ENCODE peak calls at places on chromosome 16, in nine cellular contexts. F is thoracic aorta; B is CD8-positive, alpha-beta T cell; P is cardiac fibroblast; C is stomach; E is heart right ventricle; V is cardiac muscle cell; Z is A549; D is fibroblast of pulmonary artery. A is an unnamed sample.

GRCh38 chr16:81551141-81551808 is 106.7 kb downstream of the CMIP start:
- DNase-seq in F (no peak), P (peak), D (peak), B (no peak), V (peak), C (no peak), Z (no peak), E (no peak), A (peak)

GRCh38 chr16:1413684-1414531 is 596 bp downstream of the UNKL start:
- DNase-seq in D (peak), E (peak), F (no peak), P (peak), C (peak), B (peak), Z (peak), V (peak), A (peak)

GRCh38 chr16:3963203-3963602 is 82.7 kb upstream of the CREBBP start:
- DNase-seq in C (no peak), E (no peak), P (no peak), V (peak), F (no peak), Z (no peak), B (peak), D (no peak), A (peak)

GRCh38 chr16:48498761-48499600 is 111.0 kb downstream of the N4BP1 start:
- DNase-seq in Z (peak), C (no peak), B (no peak), F (no peak), E (no peak), P (peak), D (peak), V (peak), A (peak)

GRCh38 chr16:75527825-75528299 is 8.0 kb downstream of the CHST5 start:
- DNase-seq in P (no peak), Z (no peak), D (no peak), C (peak), B (no peak), F (no peak), V (no peak), E (no peak), A (no peak)

GRCh38 chr16:89017956-89018604 is 41.1 kb upstream of the CBFA2T3 start:
- DNase-seq in P (no peak), C (no peak), E (no peak), F (no peak), Z (no peak), D (no peak), B (no peak), V (no peak), A (peak)

GRCh38 chr16:31427441-31428276 is 501 bp downstream of the COX6A2 start:
- DNase-seq in B (peak), C (peak), D (peak), P (peak), Z (no peak), E (peak), V (peak), F (no peak), A (peak)

GRCh38 chr16:30885196-30885595 is 8.7 kb downstream of the BCL7C start:
- DNase-seq in D (no peak), V (no peak), C (no peak), P (no peak), Z (no peak), E (no peak), B (no peak), F (no peak), A (no peak)

GRCh38 chr16:30533146-30533522 is 1.5 kb downstream of the ZNF747 start:
- DNase-seq in P (no peak), B (no peak), C (peak), Z (no peak), E (no peak), V (no peak), F (no peak), D (no peak), A (no peak)

GRCh38 chr16:10622036-10622921 is 41.9 kb upstream of the EMP2 start:
- DNase-seq in B (no peak), P (no peak), C (no peak), Z (no peak), D (no peak), V (no peak), E (peak), F (no peak), A (no peak)

GRCh38 chr16:59635674-59636073 is 901.6 kb upstream of the GOT2 start:
- DNase-seq in V (peak), F (no peak), P (peak), D (peak), C (no peak), B (no peak), Z (no peak), E (no peak), A (peak)

GRCh38 chr16:56382901-56383355 is 42.4 kb downstream of the AMFR start:
- DNase-seq in P (no peak), V (peak), F (no peak), D (peak), Z (peak), E (no peak), B (no peak), C (no peak), A (no peak)

GRCh38 chr16:69186642-69187386 is at the start of gene SNTB2:
- DNase-seq in Z (peak), F (peak), P (peak), E (peak), B (peak), V (peak), C (peak), D (peak), A (peak)

GRCh38 chr16:11302977-11303376 is 21.8 kb upstream of the PRM1 start:
- DNase-seq in V (no peak), Z (no peak), F (no peak), P (no peak), D (no peak), B (no peak), E (no peak), C (peak), A (no peak)

GRCh38 chr16:66444049-66444481 is 17.0 kb downstream of the BEAN1 start:
- DNase-seq in F (no peak), D (no peak), V (no peak), P (no peak), E (no peak), B (no peak), Z (peak), C (no peak), A (no peak)

GRCh38 chr16:81313731-81314602 is 795 bp upstream of the GAN start:
- DNase-seq in E (no peak), C (no peak), B (no peak), P (no peak), Z (no peak), D (peak), V (no peak), F (no peak), A (no peak)

GRCh38 chr16:47916266-47916665 is 239.5 kb downstream of the ABCC12 start:
- DNase-seq in B (no peak), V (no peak), P (peak), C (no peak), D (peak), E (no peak), Z (no peak), F (no peak), A (no peak)

GRCh38 chr16:67235816-67236547 is 9.1 kb downstream of the TMEM208 start:
- DNase-seq in B (no peak), Z (no peak), C (no peak), F (no peak), D (no peak), P (no peak), V (no peak), E (no peak), A (no peak)

GRCh38 chr16:53922067-53922804 is 218.3 kb downstream of the FTO start:
- DNase-seq in B (no peak), V (no peak), Z (no peak), C (no peak), F (no peak), P (peak), E (no peak), D (no peak), A (no peak)

GRCh38 chr16:67237396-67238277 is 9.6 kb downstream of the FHOD1 start:
- DNase-seq in B (no peak), F (no peak), Z (no peak), D (no peak), V (no peak), P (no peak), C (no peak), E (no peak), A (no peak)

GRCh38 chr16:10661737-10662136 is 33.0 kb downstream of the TEKT5 start:
- DNase-seq in Z (no peak), P (no peak), B (no peak), F (no peak), E (no peak), V (no peak), C (no peak), D (no peak), A (no peak)

GRCh38 chr16:56532714-56533113 is 12.9 kb upstream of the BBS2 start:
- DNase-seq in F (no peak), E (no peak), D (no peak), V (no peak), C (no peak), P (no peak), B (no peak), Z (no peak), A (no peak)

GRCh38 chr16:86984975-86985655 is 332.1 kb downstream of the C16orf95 start:
- DNase-seq in F (no peak), E (peak), C (no peak), Z (no peak), V (no peak), B (no peak), P (no peak), D (no peak), A (peak)

GRCh38 chr16:16099320-16099719 is 124.0 kb downstream of the ABCC6 start:
- DNase-seq in C (no peak), B (no peak), F (no peak), P (no peak), D (no peak), V (no peak), E (no peak), Z (no peak), A (no peak)

GRCh38 chr16:16095646-16096045 is 127.6 kb downstream of the ABCC6 start:
- DNase-seq in Z (no peak), D (no peak), E (no peak), F (no peak), V (no peak), B (no peak), C (no peak), P (peak), A (peak)

GRCh38 chr16:16096858-16097213 is 126.5 kb downstream of the ABCC6 start:
- DNase-seq in Z (no peak), E (no peak), B (no peak), F (no peak), P (no peak), C (no peak), V (no peak), D (no peak), A (no peak)

GRCh38 chr16:16093625-16094332 is 129.5 kb downstream of the ABCC6 start:
- DNase-seq in V (no peak), Z (no peak), C (no peak), B (no peak), D (no peak), F (no peak), E (no peak), P (no peak), A (no peak)

GRCh38 chr16:16096161-16096857 is 127.0 kb downstream of the ABCC6 start:
- DNase-seq in V (peak), E (no peak), B (no peak), P (peak), C (no peak), Z (no peak), D (peak), F (peak), A (peak)
- TF ChIP-seq CTCF in V (peak), E (no peak), B (no peak), P (peak), C (no peak), Z (no peak), D (peak), F (peak), A (peak)

GRCh38 chr16:2775317-2775716 is 1.8 kb downstream of the ELOB start:
- DNase-seq in E (no peak), V (no peak), D (no peak), C (no peak), B (no peak), Z (no peak), F (no peak), P (no peak), A (no peak)

GRCh38 chr16:2775765-2776499 is 1.1 kb downstream of the ELOB start:
- DNase-seq in P (no peak), E (no peak), V (no peak), C (no peak), F (no peak), Z (no peak), B (no peak), D (no peak), A (no peak)

GRCh38 chr16:2773188-2773968 is 3.7 kb downstream of the ELOB start:
- DNase-seq in P (peak), V (no peak), F (no peak), B (no peak), C (no peak), D (no peak), Z (no peak), E (no peak), A (peak)

GRCh38 chr16:2776500-2777139 is 460 bp downstream of the ELOB start:
- DNase-seq in V (no peak), D (no peak), Z (no peak), B (no peak), F (no peak), P (no peak), E (peak), C (no peak), A (peak)

DNA sequence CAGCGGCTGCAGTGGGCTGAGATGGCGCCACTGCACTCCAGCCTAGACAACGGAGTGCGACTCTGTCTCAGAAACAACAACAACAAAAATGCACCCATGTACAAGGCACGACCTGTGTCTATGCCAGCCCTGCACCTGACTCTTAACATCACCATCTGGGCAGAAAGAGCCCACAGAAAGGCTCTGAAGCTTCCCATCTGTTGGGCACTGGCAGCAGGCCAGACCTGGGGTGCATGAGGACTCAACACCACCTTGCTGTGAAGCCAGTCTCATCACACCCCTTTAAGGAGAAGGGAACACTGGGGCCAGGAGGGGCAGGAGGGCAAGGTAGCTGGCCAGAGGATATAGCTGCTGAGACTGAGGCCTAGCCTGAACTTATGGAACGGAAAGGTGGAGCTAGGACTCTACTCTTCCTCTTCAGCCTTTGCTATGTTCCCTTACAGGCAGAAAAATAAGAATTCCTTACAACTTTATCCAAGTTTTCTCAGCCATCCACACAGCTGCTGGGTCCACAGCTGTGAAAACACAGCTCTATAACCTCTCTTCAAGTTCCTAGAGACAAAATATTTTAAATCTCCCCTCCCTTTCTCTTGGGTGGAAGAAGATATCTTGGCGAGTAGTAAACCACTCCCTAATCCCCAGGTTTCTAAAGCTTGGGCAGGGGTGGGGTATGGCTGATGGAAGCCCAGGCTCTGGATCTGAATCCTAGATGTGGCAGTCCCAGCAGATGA is 2.8 kb downstream of the ELOB start:
- DNase-seq in F (no peak), C (no peak), E (no peak), D (no peak), B (no peak), V (no peak), Z (no peak), P (no peak), A (no peak)
- H3K4me3 ChIP-seq in F (no peak), C (no peak), E (no peak), D (no peak), B (no peak), V (no peak), Z (no peak), P (no peak), A (no peak)

GRCh38 chr16:57627184-57627871 is 1.1 kb upstream of the ADGRG1 start:
- DNase-seq in V (peak), Z (peak), C (no peak), E (no peak), P (peak), B (no peak), F (no peak), D (peak), A (peak)
- TF ChIP-seq CTCF in V (peak), Z (no peak), C (no peak), E (no peak), P (peak), B (no peak), F (no peak), D (peak), A (peak)

DNA sequence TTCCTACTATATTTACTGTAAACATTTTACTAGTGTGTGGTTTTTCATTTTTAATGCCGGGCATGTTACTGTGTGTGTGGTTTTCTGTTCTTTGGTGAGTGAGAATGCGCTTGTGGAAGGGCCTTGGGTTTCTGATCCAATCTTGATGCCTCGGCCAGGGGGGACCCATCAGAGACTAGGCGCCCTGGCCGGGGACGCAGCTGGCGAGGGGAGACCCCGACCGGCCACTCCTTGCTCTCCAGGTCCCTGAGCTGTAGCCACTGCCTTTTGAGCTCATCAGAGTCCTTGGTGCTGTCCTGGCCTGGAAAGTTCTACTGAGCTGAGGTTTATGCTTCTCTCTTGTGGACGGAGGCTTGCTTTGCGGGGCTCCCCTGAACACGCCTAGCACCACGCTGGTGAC is 37.5 kb downstream of the KIAA0513 start:
- DNase-seq in C (no peak), D (no peak), B (no peak), F (no peak), E (no peak), P (no peak), V (no peak), Z (no peak), A (no peak)
- H3K4me3 ChIP-seq in C (no peak), D (no peak), B (no peak), F (no peak), E (no peak), P (no peak), V (no peak), Z (no peak), A (no peak)